ENCODE peak calls at places on chromosomes 12 and 14, in eight cellular contexts. A is dorsolateral prefrontal cortex; T is heart right ventricle; Q is transverse colon; W is CD4-positive, CD25-positive, alpha-beta regulatory T cell; U is fibroblast of lung; M is Panc1; S is CD8-positive, alpha-beta T cell. J is an unnamed sample.

GRCh38 chr12:105330938-105331804 is 680 bp downstream of the C12orf75 start:
- DNase-seq in A (no peak), T (peak; percentile 17), Q (peak; percentile 27), W (peak; percentile 44), U (peak; percentile 23), M (no peak), S (peak; percentile 22), J (no peak)

GRCh38 chr14:90522585-90523191 is 125.9 kb downstream of the CALM1 start:
- DNase-seq in A (peak; percentile 67), T (no peak), Q (peak; percentile 49), W (no peak), U (no peak), M (no peak), S (no peak), J (no peak)

GRCh38 chr12:11779286-11779685 is 129.8 kb downstream of the ETV6 start:
- DNase-seq in A (no peak), T (no peak), Q (no peak), W (no peak), U (peak; percentile 47), M (no peak), S (no peak), J (peak; percentile 66)

GRCh38 chr12:107243316-107243715 is 150.0 kb upstream of the CRY1 start:
- DNase-seq in A (no peak), T (no peak), Q (no peak), W (no peak), U (no peak), M (no peak), S (no peak), J (no peak)

GRCh38 chr14:66380143-66380542 is 106.0 kb upstream of the CCDC196 start:
- DNase-seq in A (no peak), T (peak; percentile 18), Q (no peak), W (no peak), U (no peak), M (no peak), S (no peak), J (no peak)

GRCh38 chr12:106984588-106985137 is 2.3 kb downstream of the MTERF2 start:
- DNase-seq in A (no peak), T (no peak), Q (no peak), W (no peak), U (no peak), M (no peak), S (no peak), J (no peak)

GRCh38 chr12:116483959-116484699 is 75.1 kb upstream of the MAP1LC3B2 start:
- DNase-seq in A (no peak), T (no peak), Q (no peak), W (no peak), U (peak; percentile 15), M (no peak), S (no peak), J (no peak)

GRCh38 chr12:75891072-75891471 is 140.5 kb downstream of the PHLDA1 start:
- DNase-seq in A (no peak), T (no peak), Q (no peak), W (no peak), U (no peak), M (no peak), S (no peak), J (no peak)

GRCh38 chr12:91210577-91210976 is 28.0 kb upstream of the DCN start:
- DNase-seq in A (no peak), T (peak; percentile 4), Q (no peak), W (no peak), U (no peak), M (no peak), S (no peak), J (no peak)

GRCh38 chr14:94926176-94926575 is 156.3 kb upstream of the GSC start:
- DNase-seq in A (no peak), T (no peak), Q (no peak), W (no peak), U (no peak), M (no peak), S (no peak), J (no peak)

GRCh38 chr14:74652541-74652940 is 40.5 kb upstream of the LTBP2 start:
- DNase-seq in A (no peak), T (no peak), Q (no peak), W (no peak), U (no peak), M (no peak), S (no peak), J (no peak)

GRCh38 chr12:85322715-85323114 is 42.7 kb downstream of the ALX1 start:
- DNase-seq in A (no peak), T (no peak), Q (no peak), W (no peak), U (peak; percentile 8), M (no peak), S (no peak), J (no peak)

GRCh38 chr14:69135133-69135532 is 17.8 kb downstream of the DCAF5 start:
- DNase-seq in A (no peak), T (no peak), Q (no peak), W (no peak), U (no peak), M (no peak), S (no peak), J (no peak)

GRCh38 chr12:121628536-121628935 is 2.2 kb downstream of the ORAI1 start:
- DNase-seq in A (no peak), T (no peak), Q (no peak), W (no peak), U (no peak), M (no peak), S (no peak), J (no peak)

DNA sequence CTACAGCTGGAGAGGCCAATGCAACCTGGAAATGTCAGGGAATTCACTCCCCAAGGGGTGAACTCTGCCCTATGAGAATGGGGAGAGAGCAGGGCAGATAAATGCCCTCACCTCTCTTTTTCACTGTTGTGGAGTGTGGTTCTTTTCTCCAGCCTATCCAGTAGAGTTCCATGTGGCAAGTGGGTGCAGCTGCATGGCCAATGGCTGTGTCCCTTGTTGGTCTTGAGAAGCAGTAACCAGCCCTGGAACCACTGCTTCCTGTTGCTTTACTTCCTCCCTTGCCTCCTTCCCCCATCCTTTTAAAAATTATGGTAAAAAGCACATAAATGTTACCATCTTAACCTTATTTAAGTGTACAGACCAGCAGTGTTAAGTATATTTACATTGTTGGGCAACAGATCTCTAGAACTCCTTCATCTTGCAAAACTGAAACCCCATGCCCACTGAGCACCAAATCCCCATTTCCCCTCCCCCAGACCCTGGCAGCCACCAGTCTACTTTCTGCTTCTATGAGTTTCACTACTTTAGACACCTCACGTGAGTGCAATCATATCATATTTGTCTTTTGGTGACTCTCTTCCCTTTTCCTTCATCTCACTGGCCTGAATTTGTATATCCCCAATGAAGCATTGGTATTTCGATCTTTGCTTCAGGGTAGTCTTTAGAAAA is 77.0 kb upstream of the GRIP1 start:
- DNase-seq in A (no peak), T (no peak), Q (no peak), W (no peak), U (no peak), M (no peak), S (no peak), J (no peak)
- H3K4me3 ChIP-seq in A (no peak overlapping the region), T (no peak overlapping the region), Q (no peak overlapping the region), W (no peak overlapping the region), U (no peak overlapping the region), M (no peak overlapping the region), S (no peak overlapping the region), J (no peak overlapping the region)

GRCh38 chr12:45611495-45611894 is 118.0 kb upstream of the ARID2 start:
- DNase-seq in A (no peak), T (no peak), Q (no peak), W (no peak), U (no peak), M (no peak), S (no peak), J (no peak)

GRCh38 chr12:45612044-45612794 is 117.3 kb upstream of the ARID2 start:
- DNase-seq in A (no peak), T (no peak), Q (no peak), W (no peak), U (no peak), M (no peak), S (no peak), J (no peak)

GRCh38 chr12:45613306-45613705 is 116.2 kb upstream of the ARID2 start:
- DNase-seq in A (no peak), T (no peak), Q (no peak), W (no peak), U (peak; percentile 59), M (no peak), S (no peak), J (no peak)

GRCh38 chr12:45613855-45614254 is 115.7 kb upstream of the ARID2 start:
- DNase-seq in A (no peak), T (no peak), Q (no peak), W (no peak), U (no peak), M (no peak), S (no peak), J (no peak)

DNA sequence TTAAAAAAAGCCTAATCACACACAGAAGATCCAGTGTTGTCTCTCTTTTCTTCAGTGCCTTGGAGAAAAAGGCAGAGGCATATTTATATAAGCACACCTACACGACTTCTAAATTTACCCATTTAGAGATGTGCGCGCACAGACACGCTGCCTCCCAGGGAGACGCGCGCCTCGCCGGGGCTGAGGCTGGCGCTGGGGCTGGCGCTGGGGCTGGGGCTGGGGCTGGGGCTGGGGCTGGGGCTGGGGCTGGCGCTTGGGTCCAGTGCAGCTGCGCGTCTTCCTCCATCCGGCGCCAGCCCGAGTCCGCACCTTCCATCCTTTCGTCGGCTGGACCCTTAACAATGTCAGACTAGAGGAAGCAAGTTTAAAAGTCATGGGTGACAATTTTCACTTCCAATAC is 118.4 kb upstream of the ARID2 start:
- DNase-seq in A (no peak), T (no peak), Q (no peak), W (no peak), U (no peak), M (no peak), S (no peak), J (no peak)
- H3K4me3 ChIP-seq in A (peak overlapping the region; percentile 43), T (peak overlapping the region; percentile 36), Q (no peak overlapping the region), W (no peak overlapping the region), U (peak overlapping the region; percentile 30), M (no peak overlapping the region), S (no peak overlapping the region), J (no peak overlapping the region)

DNA sequence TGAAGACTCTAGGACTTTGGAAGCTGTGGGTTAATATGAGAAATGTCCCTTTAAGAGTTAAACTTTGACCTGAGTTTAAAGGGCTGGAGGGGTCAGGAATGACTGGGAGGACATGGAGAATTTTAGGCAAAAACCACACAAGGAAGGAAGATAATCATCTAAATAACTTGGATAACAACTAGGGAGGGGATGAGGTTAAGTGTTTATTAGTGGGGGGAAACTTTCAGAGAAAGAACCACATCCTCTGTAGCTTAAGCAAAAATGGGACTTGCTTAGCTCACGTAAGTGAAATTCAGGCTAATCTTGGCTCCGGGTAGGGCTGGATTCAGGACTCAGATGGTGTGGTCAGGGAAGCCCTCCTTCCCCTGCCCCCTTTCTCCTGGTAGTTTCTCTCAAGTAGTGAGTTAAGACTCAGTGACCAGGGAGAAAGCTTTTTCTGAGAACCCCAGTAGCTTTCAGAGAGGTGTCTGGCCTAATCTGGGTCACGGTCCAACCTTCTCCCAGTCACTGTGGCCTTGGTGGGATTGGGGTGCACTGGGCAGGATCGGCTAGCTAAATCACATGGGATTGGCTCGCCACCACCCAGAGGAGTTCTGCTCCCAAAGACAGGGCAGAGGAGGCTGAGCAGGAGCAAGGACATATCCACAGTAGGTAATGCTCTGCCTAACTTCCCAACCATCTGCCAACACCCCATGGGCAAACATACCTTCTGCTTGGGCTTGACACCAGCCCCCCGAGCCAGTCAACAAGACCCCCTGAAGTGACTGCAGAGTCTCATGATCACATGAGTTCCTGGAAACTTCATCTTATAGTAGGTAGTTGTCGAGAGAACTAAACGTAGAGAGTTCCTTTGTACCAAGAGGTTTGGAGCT is 52.8 kb downstream of the ARF6 start:
- DNase-seq in A (no peak), T (no peak), Q (no peak), W (no peak), U (no peak), M (no peak), S (no peak), J (no peak)
- H3K4me3 ChIP-seq in A (no peak overlapping the region), T (no peak overlapping the region), Q (no peak overlapping the region), W (peak overlapping the region; percentile 69), U (no peak overlapping the region), M (no peak overlapping the region), S (no peak overlapping the region), J (no peak overlapping the region)

GRCh38 chr14:88363624-88364023 is 21.8 kb upstream of the SPATA7 start:
- DNase-seq in A (no peak), T (no peak), Q (no peak), W (no peak), U (no peak), M (no peak), S (no peak), J (no peak)
- H3K4me3 ChIP-seq in A (no peak overlapping the region), T (no peak overlapping the region), Q (no peak overlapping the region), W (no peak overlapping the region), U (no peak overlapping the region), M (no peak overlapping the region), S (no peak overlapping the region), J (no peak overlapping the region)

J was measured in epithelial cell of proximal tubule.